ENCODE peak calls at places on chromosome 5, in eight cellular contexts. One of them, this sample, is unnamed.

GRCh38 chr5:144484124-144484897 is 313.6 kb downstream of the KCTD16 start:
- DNase-seq in NCI-H146: no peak
- DNase-seq in RWPE1: no peak
- DNase-seq in COR-L47: no peak
- DNase-seq in stimulated activated CD4-positive, alpha-beta T cell treated with anti-CD3 and anti-CD28 coated beads, Interleukin-12 subunit alpha, Interleukin-12 subunit beta, amount 100 ng/mL, for 4 hours: no peak
- DNase-seq in nephron progenitor cell: no peak
- DNase-seq in NCI-H1930: no peak
- DNase-seq in breast epithelium: no peak
- DNase-seq in this sample: peak; percentile 53

GRCh38 chr5:94745786-94746730 is 127.6 kb downstream of the SLF1 start:
- DNase-seq in NCI-H146: no peak
- DNase-seq in RWPE1: peak; percentile 59
- DNase-seq in COR-L47: no peak
- DNase-seq in stimulated activated CD4-positive, alpha-beta T cell treated with anti-CD3 and anti-CD28 coated beads, Interleukin-12 subunit alpha, Interleukin-12 subunit beta, amount 100 ng/mL, for 4 hours: no peak
- DNase-seq in nephron progenitor cell: no peak
- DNase-seq in NCI-H1930: no peak
- DNase-seq in breast epithelium: no peak
- DNase-seq in this sample: no peak

GRCh38 chr5:39716532-39716971 is 291.8 kb upstream of the DAB2 start:
- DNase-seq in NCI-H146: peak; percentile 15
- DNase-seq in RWPE1: peak; percentile 26
- DNase-seq in COR-L47: no peak
- DNase-seq in stimulated activated CD4-positive, alpha-beta T cell treated with anti-CD3 and anti-CD28 coated beads, Interleukin-12 subunit alpha, Interleukin-12 subunit beta, amount 100 ng/mL, for 4 hours: peak; percentile 9
- DNase-seq in nephron progenitor cell: peak; percentile 22
- DNase-seq in NCI-H1930: peak; percentile 24
- DNase-seq in breast epithelium: no peak
- DNase-seq in this sample: no peak

GRCh38 chr5:73998496-73998895 is 372.5 kb downstream of the ARHGEF28 start:
- DNase-seq in NCI-H146: peak; percentile 92
- DNase-seq in RWPE1: no peak
- DNase-seq in COR-L47: peak; percentile 44
- DNase-seq in stimulated activated CD4-positive, alpha-beta T cell treated with anti-CD3 and anti-CD28 coated beads, Interleukin-12 subunit alpha, Interleukin-12 subunit beta, amount 100 ng/mL, for 4 hours: no peak
- DNase-seq in nephron progenitor cell: no peak
- DNase-seq in NCI-H1930: peak; percentile 87
- DNase-seq in breast epithelium: no peak
- DNase-seq in this sample: no peak

GRCh38 chr5:5605170-5605764 is 182.8 kb downstream of the ICE1 start:
- DNase-seq in NCI-H146: no peak
- DNase-seq in RWPE1: no peak
- DNase-seq in COR-L47: no peak
- DNase-seq in stimulated activated CD4-positive, alpha-beta T cell treated with anti-CD3 and anti-CD28 coated beads, Interleukin-12 subunit alpha, Interleukin-12 subunit beta, amount 100 ng/mL, for 4 hours: no peak
- DNase-seq in nephron progenitor cell: no peak
- DNase-seq in NCI-H1930: no peak
- DNase-seq in breast epithelium: no peak
- DNase-seq in this sample: no peak

GRCh38 chr5:76303917-76304316 is 99.2 kb upstream of the IQGAP2 start:
- DNase-seq in NCI-H146: peak; percentile 44
- DNase-seq in RWPE1: peak; percentile 36
- DNase-seq in COR-L47: peak; percentile 72
- DNase-seq in stimulated activated CD4-positive, alpha-beta T cell treated with anti-CD3 and anti-CD28 coated beads, Interleukin-12 subunit alpha, Interleukin-12 subunit beta, amount 100 ng/mL, for 4 hours: no peak
- DNase-seq in nephron progenitor cell: no peak
- DNase-seq in NCI-H1930: peak; percentile 12
- DNase-seq in breast epithelium: peak; percentile 54
- DNase-seq in this sample: no peak

GRCh38 chr5:71452876-71453275 is 2.6 kb upstream of the BDP1 start:
- DNase-seq in NCI-H146: no peak
- DNase-seq in RWPE1: no peak
- DNase-seq in COR-L47: no peak
- DNase-seq in stimulated activated CD4-positive, alpha-beta T cell treated with anti-CD3 and anti-CD28 coated beads, Interleukin-12 subunit alpha, Interleukin-12 subunit beta, amount 100 ng/mL, for 4 hours: no peak
- DNase-seq in nephron progenitor cell: no peak
- DNase-seq in NCI-H1930: no peak
- DNase-seq in breast epithelium: no peak
- DNase-seq in this sample: no peak

GRCh38 chr5:1005362-1005851 is 3.2 kb upstream of the NKD2 start:
- DNase-seq in NCI-H146: no peak
- DNase-seq in RWPE1: no peak
- DNase-seq in COR-L47: no peak
- DNase-seq in stimulated activated CD4-positive, alpha-beta T cell treated with anti-CD3 and anti-CD28 coated beads, Interleukin-12 subunit alpha, Interleukin-12 subunit beta, amount 100 ng/mL, for 4 hours: no peak
- DNase-seq in nephron progenitor cell: no peak
- DNase-seq in NCI-H1930: no peak
- DNase-seq in breast epithelium: no peak
- DNase-seq in this sample: no peak

GRCh38 chr5:129904102-129904666 is at the start of gene CHSY3:
- DNase-seq in NCI-H146: peak; percentile 59
- DNase-seq in RWPE1: peak; percentile 80
- DNase-seq in COR-L47: peak; percentile 34
- DNase-seq in stimulated activated CD4-positive, alpha-beta T cell treated with anti-CD3 and anti-CD28 coated beads, Interleukin-12 subunit alpha, Interleukin-12 subunit beta, amount 100 ng/mL, for 4 hours: peak; percentile 37
- DNase-seq in nephron progenitor cell: peak; percentile 85
- DNase-seq in NCI-H1930: peak; percentile 29
- DNase-seq in breast epithelium: peak; percentile 54
- DNase-seq in this sample: no peak

GRCh38 chr5:74875994-74876791 is 10.0 kb upstream of the FAM169A start:
- DNase-seq in NCI-H146: no peak
- DNase-seq in RWPE1: no peak
- DNase-seq in COR-L47: no peak
- DNase-seq in stimulated activated CD4-positive, alpha-beta T cell treated with anti-CD3 and anti-CD28 coated beads, Interleukin-12 subunit alpha, Interleukin-12 subunit beta, amount 100 ng/mL, for 4 hours: no peak
- DNase-seq in nephron progenitor cell: no peak
- DNase-seq in NCI-H1930: no peak
- DNase-seq in breast epithelium: no peak
- DNase-seq in this sample: no peak

GRCh38 chr5:167453518-167454020 is 837.9 kb upstream of the WWC1 start:
- DNase-seq in NCI-H146: no peak
- DNase-seq in RWPE1: no peak
- DNase-seq in COR-L47: no peak
- DNase-seq in stimulated activated CD4-positive, alpha-beta T cell treated with anti-CD3 and anti-CD28 coated beads, Interleukin-12 subunit alpha, Interleukin-12 subunit beta, amount 100 ng/mL, for 4 hours: no peak
- DNase-seq in nephron progenitor cell: no peak
- DNase-seq in NCI-H1930: no peak
- DNase-seq in breast epithelium: no peak
- DNase-seq in this sample: no peak

GRCh38 chr5:172235132-172235780 is 41.3 kb downstream of the EFCAB9 start:
- DNase-seq in NCI-H146: no peak
- DNase-seq in RWPE1: no peak
- DNase-seq in COR-L47: no peak
- DNase-seq in stimulated activated CD4-positive, alpha-beta T cell treated with anti-CD3 and anti-CD28 coated beads, Interleukin-12 subunit alpha, Interleukin-12 subunit beta, amount 100 ng/mL, for 4 hours: no peak
- DNase-seq in nephron progenitor cell: no peak
- DNase-seq in NCI-H1930: no peak
- DNase-seq in breast epithelium: no peak
- DNase-seq in this sample: peak; percentile 14

GRCh38 chr5:73783823-73784222 is 157.8 kb downstream of the ARHGEF28 start:
- DNase-seq in NCI-H146: peak; percentile 26
- DNase-seq in RWPE1: no peak
- DNase-seq in COR-L47: no peak
- DNase-seq in stimulated activated CD4-positive, alpha-beta T cell treated with anti-CD3 and anti-CD28 coated beads, Interleukin-12 subunit alpha, Interleukin-12 subunit beta, amount 100 ng/mL, for 4 hours: no peak
- DNase-seq in nephron progenitor cell: no peak
- DNase-seq in NCI-H1930: no peak
- DNase-seq in breast epithelium: no peak
- DNase-seq in this sample: no peak

GRCh38 chr5:172361566-172362238 is 78.1 kb upstream of the UBTD2 start:
- DNase-seq in NCI-H146: no peak
- DNase-seq in RWPE1: peak; percentile 97
- DNase-seq in COR-L47: no peak
- DNase-seq in stimulated activated CD4-positive, alpha-beta T cell treated with anti-CD3 and anti-CD28 coated beads, Interleukin-12 subunit alpha, Interleukin-12 subunit beta, amount 100 ng/mL, for 4 hours: no peak
- DNase-seq in nephron progenitor cell: no peak
- DNase-seq in NCI-H1930: no peak
- DNase-seq in breast epithelium: no peak
- DNase-seq in this sample: peak; percentile 99

GRCh38 chr5:68348447-68349222 is 133.1 kb downstream of the PIK3R1 start:
- DNase-seq in NCI-H146: no peak
- DNase-seq in RWPE1: no peak
- DNase-seq in COR-L47: no peak
- DNase-seq in stimulated activated CD4-positive, alpha-beta T cell treated with anti-CD3 and anti-CD28 coated beads, Interleukin-12 subunit alpha, Interleukin-12 subunit beta, amount 100 ng/mL, for 4 hours: no peak
- DNase-seq in nephron progenitor cell: no peak
- DNase-seq in NCI-H1930: no peak
- DNase-seq in breast epithelium: no peak
- DNase-seq in this sample: no peak

GRCh38 chr5:39119404-39120051 is 45.3 kb upstream of the RICTOR start:
- DNase-seq in NCI-H146: no peak
- DNase-seq in RWPE1: no peak
- DNase-seq in COR-L47: no peak
- DNase-seq in stimulated activated CD4-positive, alpha-beta T cell treated with anti-CD3 and anti-CD28 coated beads, Interleukin-12 subunit alpha, Interleukin-12 subunit beta, amount 100 ng/mL, for 4 hours: no peak
- DNase-seq in nephron progenitor cell: no peak
- DNase-seq in NCI-H1930: no peak
- DNase-seq in breast epithelium: no peak
- DNase-seq in this sample: no peak

GRCh38 chr5:88760512-88760911 is 122.5 kb downstream of the MEF2C start:
- DNase-seq in NCI-H146: no peak
- DNase-seq in RWPE1: no peak
- DNase-seq in COR-L47: no peak
- DNase-seq in stimulated activated CD4-positive, alpha-beta T cell treated with anti-CD3 and anti-CD28 coated beads, Interleukin-12 subunit alpha, Interleukin-12 subunit beta, amount 100 ng/mL, for 4 hours: no peak
- DNase-seq in nephron progenitor cell: no peak
- DNase-seq in NCI-H1930: no peak
- DNase-seq in breast epithelium: no peak
- DNase-seq in this sample: no peak

GRCh38 chr5:180305481-180305880 is 13.6 kb upstream of the MAPK9 start:
- DNase-seq in NCI-H146: peak; percentile 17
- DNase-seq in RWPE1: no peak
- DNase-seq in COR-L47: no peak
- DNase-seq in stimulated activated CD4-positive, alpha-beta T cell treated with anti-CD3 and anti-CD28 coated beads, Interleukin-12 subunit alpha, Interleukin-12 subunit beta, amount 100 ng/mL, for 4 hours: no peak
- DNase-seq in nephron progenitor cell: no peak
- DNase-seq in NCI-H1930: no peak
- DNase-seq in breast epithelium: no peak
- DNase-seq in this sample: no peak

GRCh38 chr5:40428129-40428528 is 251.6 kb upstream of the PTGER4 start:
- DNase-seq in NCI-H146: no peak
- DNase-seq in RWPE1: peak; percentile 74
- DNase-seq in COR-L47: no peak
- DNase-seq in stimulated activated CD4-positive, alpha-beta T cell treated with anti-CD3 and anti-CD28 coated beads, Interleukin-12 subunit alpha, Interleukin-12 subunit beta, amount 100 ng/mL, for 4 hours: no peak
- DNase-seq in nephron progenitor cell: no peak
- DNase-seq in NCI-H1930: no peak
- DNase-seq in breast epithelium: no peak
- DNase-seq in this sample: peak; percentile 11

GRCh38 chr5:123450641-123451421 is 27.6 kb upstream of the CEP120 start:
- DNase-seq in NCI-H146: no peak
- DNase-seq in RWPE1: peak; percentile 10
- DNase-seq in COR-L47: peak; percentile 93
- DNase-seq in stimulated activated CD4-positive, alpha-beta T cell treated with anti-CD3 and anti-CD28 coated beads, Interleukin-12 subunit alpha, Interleukin-12 subunit beta, amount 100 ng/mL, for 4 hours: no peak
- DNase-seq in nephron progenitor cell: no peak
- DNase-seq in NCI-H1930: no peak
- DNase-seq in breast epithelium: no peak
- DNase-seq in this sample: no peak

GRCh38 chr5:6291961-6292360 is 86.4 kb downstream of the MED10 start:
- DNase-seq in NCI-H146: peak; percentile 16
- DNase-seq in RWPE1: no peak
- DNase-seq in COR-L47: peak; percentile 67
- DNase-seq in stimulated activated CD4-positive, alpha-beta T cell treated with anti-CD3 and anti-CD28 coated beads, Interleukin-12 subunit alpha, Interleukin-12 subunit beta, amount 100 ng/mL, for 4 hours: no peak
- DNase-seq in nephron progenitor cell: no peak
- DNase-seq in NCI-H1930: peak; percentile 57
- DNase-seq in breast epithelium: no peak
- DNase-seq in this sample: no peak

GRCh38 chr5:89878140-89878570 is 531.4 kb downstream of the CETN3 start:
- DNase-seq in NCI-H146: no peak
- DNase-seq in RWPE1: peak; percentile 39
- DNase-seq in COR-L47: no peak
- DNase-seq in stimulated activated CD4-positive, alpha-beta T cell treated with anti-CD3 and anti-CD28 coated beads, Interleukin-12 subunit alpha, Interleukin-12 subunit beta, amount 100 ng/mL, for 4 hours: no peak
- DNase-seq in nephron progenitor cell: no peak
- DNase-seq in NCI-H1930: no peak
- DNase-seq in breast epithelium: peak; percentile 30
- DNase-seq in this sample: peak; percentile 31

GRCh38 chr5:68365894-68366293 is 150.3 kb downstream of the PIK3R1 start:
- DNase-seq in NCI-H146: no peak
- DNase-seq in RWPE1: no peak
- DNase-seq in COR-L47: no peak
- DNase-seq in stimulated activated CD4-positive, alpha-beta T cell treated with anti-CD3 and anti-CD28 coated beads, Interleukin-12 subunit alpha, Interleukin-12 subunit beta, amount 100 ng/mL, for 4 hours: no peak
- DNase-seq in nephron progenitor cell: no peak
- DNase-seq in NCI-H1930: no peak
- DNase-seq in breast epithelium: no peak
- DNase-seq in this sample: no peak

GRCh38 chr5:62030326-62030725 is 275.7 kb upstream of the KIF2A start:
- DNase-seq in NCI-H146: no peak
- DNase-seq in RWPE1: no peak
- DNase-seq in COR-L47: no peak
- DNase-seq in stimulated activated CD4-positive, alpha-beta T cell treated with anti-CD3 and anti-CD28 coated beads, Interleukin-12 subunit alpha, Interleukin-12 subunit beta, amount 100 ng/mL, for 4 hours: no peak
- DNase-seq in nephron progenitor cell: no peak
- DNase-seq in NCI-H1930: no peak
- DNase-seq in breast epithelium: no peak
- DNase-seq in this sample: no peak

GRCh38 chr5:143233020-143233419 is 170.5 kb downstream of the NR3C1 start:
- DNase-seq in NCI-H146: no peak
- DNase-seq in RWPE1: no peak
- DNase-seq in COR-L47: no peak
- DNase-seq in stimulated activated CD4-positive, alpha-beta T cell treated with anti-CD3 and anti-CD28 coated beads, Interleukin-12 subunit alpha, Interleukin-12 subunit beta, amount 100 ng/mL, for 4 hours: no peak
- DNase-seq in nephron progenitor cell: no peak
- DNase-seq in NCI-H1930: no peak
- DNase-seq in breast epithelium: no peak
- DNase-seq in this sample: no peak

GRCh38 chr5:32612134-32612888 is 27.0 kb downstream of the SUB1 start:
- DNase-seq in NCI-H146: peak; percentile 69
- DNase-seq in RWPE1: no peak
- DNase-seq in COR-L47: peak; percentile 30
- DNase-seq in stimulated activated CD4-positive, alpha-beta T cell treated with anti-CD3 and anti-CD28 coated beads, Interleukin-12 subunit alpha, Interleukin-12 subunit beta, amount 100 ng/mL, for 4 hours: no peak
- DNase-seq in nephron progenitor cell: no peak
- DNase-seq in NCI-H1930: no peak
- DNase-seq in breast epithelium: no peak
- DNase-seq in this sample: no peak

GRCh38 chr5:108003178-108003577 is 332.4 kb upstream of the EFNA5 start:
- DNase-seq in NCI-H146: no peak
- DNase-seq in RWPE1: peak; percentile 32
- DNase-seq in COR-L47: no peak
- DNase-seq in stimulated activated CD4-positive, alpha-beta T cell treated with anti-CD3 and anti-CD28 coated beads, Interleukin-12 subunit alpha, Interleukin-12 subunit beta, amount 100 ng/mL, for 4 hours: no peak
- DNase-seq in nephron progenitor cell: no peak
- DNase-seq in NCI-H1930: no peak
- DNase-seq in breast epithelium: no peak
- DNase-seq in this sample: no peak

GRCh38 chr5:124411089-124411488 is 335.4 kb downstream of the ZNF608 start:
- DNase-seq in NCI-H146: peak; percentile 42
- DNase-seq in RWPE1: no peak
- DNase-seq in COR-L47: no peak
- DNase-seq in stimulated activated CD4-positive, alpha-beta T cell treated with anti-CD3 and anti-CD28 coated beads, Interleukin-12 subunit alpha, Interleukin-12 subunit beta, amount 100 ng/mL, for 4 hours: no peak
- DNase-seq in nephron progenitor cell: no peak
- DNase-seq in NCI-H1930: no peak
- DNase-seq in breast epithelium: no peak
- DNase-seq in this sample: no peak

This sample was measured in GM04503.